ENCODE peak calls at places on chromosomes 16 and 17, in four cellular contexts. M is HT1080, L is T-helper 17 cell, X is HS-5. Z is an unnamed sample.

GRCh38 chr17:17226451-17227265 is 10.3 kb downstream of the FLCN start:
- DNase-seq in L (no peak), X (no peak), M (no peak), Z (no peak)

GRCh38 chr16:2296662-2297505 is 29.0 kb upstream of the RNPS1 start:
- DNase-seq in L (no peak), M (peak), X (no peak), Z (no peak)

GRCh38 chr16:27230562-27230991 is 27.3 kb downstream of the KDM8 start:
- DNase-seq in M (no peak), X (no peak), L (peak), Z (peak)

GRCh38 chr17:44941712-44942331 is 5.8 kb downstream of the KIF18B start:
- DNase-seq in L (no peak), X (no peak), M (no peak), Z (no peak)

GRCh38 chr16:8505327-8505991 is 84.9 kb downstream of the TMEM114 start:
- DNase-seq in X (no peak), L (no peak), M (no peak), Z (no peak)

GRCh38 chr17:79936661-79937434 is 97.6 kb upstream of the CBX4 start:
- DNase-seq in L (no peak), X (no peak), M (no peak), Z (no peak)

GRCh38 chr17:17491031-17491471 is 5.1 kb downstream of the RASD1 start:
- DNase-seq in M (no peak), L (no peak), X (no peak), Z (no peak)

GRCh38 chr16:75462804-75463203 is 1.7 kb downstream of the TMEM170A start:
- DNase-seq in M (no peak), X (no peak), L (no peak), Z (no peak)

GRCh38 chr17:10019941-10020403 is 114.9 kb upstream of the RCVRN start:
- DNase-seq in X (no peak), L (no peak), M (no peak), Z (no peak)

GRCh38 chr16:81586421-81586820 is 141.8 kb downstream of the CMIP start:
- DNase-seq in X (no peak), M (peak), L (no peak), Z (no peak)

GRCh38 chr16:30533748-30534367 is 800 bp downstream of the ZNF747 start:
- DNase-seq in X (no peak), L (no peak), M (peak), Z (no peak)

GRCh38 chr17:78878871-78879270 is 24.1 kb downstream of the CEP295NL start:
- DNase-seq in L (no peak), X (no peak), M (no peak), Z (no peak)

GRCh38 chr17:49752508-49752907 is 11.4 kb downstream of the FAM117A start:
- DNase-seq in X (no peak), L (no peak), M (no peak), Z (no peak)

GRCh38 chr16:85615014-85615851 is 2.1 kb downstream of the GSE1 start:
- DNase-seq in L (peak), M (no peak), X (no peak), Z (no peak)

GRCh38 chr16:24841291-24841690 is 4.5 kb upstream of the SLC5A11 start:
- DNase-seq in L (no peak), X (no peak), M (no peak), Z (no peak)

GRCh38 chr16:2009302-2009711 is 314 bp downstream of the ZNF598 start:
- DNase-seq in X (no peak), M (no peak), L (no peak), Z (no peak)

GRCh38 chr17:58503876-58504275 is 10.6 kb downstream of the MTMR4 start:
- DNase-seq in M (no peak), X (no peak), L (no peak), Z (no peak)

GRCh38 chr17:4696432-4696796 is 7.5 kb downstream of the PELP1 start:
- DNase-seq in M (no peak), L (no peak), X (no peak), Z (no peak)

GRCh38 chr17:66777689-66778225 is 57.2 kb upstream of the CACNG5 start:
- DNase-seq in M (no peak), L (no peak), X (no peak), Z (no peak)

GRCh38 chr17:65931246-65932149 is 260.4 kb downstream of the CEP112 start:
- DNase-seq in X (no peak), L (no peak), M (peak), Z (no peak)

GRCh38 chr17:68861602-68862001 is 93.6 kb downstream of the ABCA8 start:
- DNase-seq in M (no peak), L (no peak), X (no peak), Z (no peak)

GRCh38 chr17:5816491-5816890 is 232.2 kb upstream of the NLRP1 start:
- DNase-seq in L (no peak), M (no peak), X (no peak), Z (no peak)

GRCh38 chr16:85563515-85564276 is 49.4 kb upstream of the GSE1 start:
- DNase-seq in X (no peak), L (no peak), M (no peak), Z (no peak)

GRCh38 chr17:64081802-64082799 is 47.8 kb downstream of the ERN1 start:
- DNase-seq in M (peak), L (peak), X (no peak), Z (peak)

GRCh38 chr16:85056211-85056748 is 28.7 kb downstream of the KIAA0513 start:
- DNase-seq in L (no peak), X (no peak), M (no peak), Z (no peak)

GRCh38 chr17:58632324-58633314 is 59.2 kb downstream of the TEX14 start:
- DNase-seq in X (no peak), M (no peak), L (no peak), Z (no peak)

GRCh38 chr17:75876938-75877751 is 1.2 kb downstream of the TRIM47 start:
- DNase-seq in L (no peak), M (peak), X (peak), Z (no peak)

GRCh38 chr17:81000631-81001357 is 9.2 kb downstream of the CHMP6 start:
- DNase-seq in L (no peak), X (no peak), M (no peak), Z (no peak)

GRCh38 chr17:38418693-38419507 is 9.4 kb upstream of the ARHGAP23 start:
- DNase-seq in M (no peak), X (no peak), L (no peak), Z (no peak)

GRCh38 chr17:45719335-45720071 is 64.6 kb upstream of the CRHR1 start:
- DNase-seq in X (peak), M (peak), L (no peak), Z (no peak)

GRCh38 chr16:54055864-54056263 is 230.7 kb downstream of the IRX3 start:
- DNase-seq in X (no peak), M (peak), L (no peak), Z (no peak)

GRCh38 chr17:73792994-73793393 is 148.7 kb upstream of the SDK2 start:
- DNase-seq in M (no peak), L (no peak), X (no peak), Z (no peak)

GRCh38 chr16:10981697-10982216 is 37.4 kb downstream of the CLEC16A start:
- DNase-seq in X (no peak), L (peak), M (peak), Z (no peak)

GRCh38 chr17:51391992-51392654 is 131.8 kb downstream of the UTP18 start:
- DNase-seq in X (no peak), M (no peak), L (no peak), Z (no peak)

GRCh38 chr16:89455692-89456091 is 34.7 kb downstream of the ANKRD11 start:
- DNase-seq in X (no peak), M (no peak), L (no peak), Z (no peak)

GRCh38 chr16:47578573-47578972 is 117.4 kb downstream of the PHKB start:
- DNase-seq in X (no peak), M (peak), L (no peak), Z (no peak)

GRCh38 chr17:73387746-73388577 is 76.2 kb upstream of the CDC42EP4 start:
- DNase-seq in L (no peak), M (no peak), X (no peak), Z (no peak)

GRCh38 chr17:35778641-35779196 is 16.7 kb downstream of the MMP28 start:
- DNase-seq in L (no peak), X (no peak), M (no peak), Z (no peak)

GRCh38 chr17:41910701-41911391 is 7.9 kb downstream of the ACLY start:
- DNase-seq in M (peak), X (peak), L (no peak), Z (no peak)

GRCh38 chr16:67844441-67844840 is 2.3 kb upstream of the NUTF2 start:
- DNase-seq in X (no peak), M (peak), L (no peak), Z (no peak)

Z was measured in effector memory CD4-positive, alpha-beta T cell.